ENCODE peak calls at places on chromosomes 3 and 15, in five cellular contexts. Y is psoas muscle, K is cardiac muscle cell, R is endothelial cell of umbilical vein, L is lung. H is an unnamed sample. For H3K4me1, the result is how much of the 10 kb centered on the place peaks cover.

GRCh38 chr3:123586131-123586530 is 1.3 kb upstream of the HACD2 start:
- DNase-seq in Y (no peak), K (peak), R (peak), L (peak), H (no peak)

GRCh38 chr15:63945005-63945788 is 101.1 kb downstream of the DAPK2 start:
- DNase-seq in Y (peak), K (peak), R (peak), L (peak), H (peak)

GRCh38 chr3:79016587-79017380 is 751.0 kb downstream of the ROBO1 start:
- DNase-seq in Y (no peak), K (no peak), R (no peak), L (no peak), H (no peak)

GRCh38 chr15:85541744-85542143 is 161.3 kb downstream of the AKAP13 start:
- DNase-seq in Y (no peak), K (no peak), R (no peak), L (no peak), H (no peak)

GRCh38 chr3:39135170-39135805 is 18.1 kb downstream of the CSRNP1 start:
- DNase-seq in Y (no peak), K (no peak), R (peak), L (peak), H (no peak)

GRCh38 chr3:49867400-49867799 is 2.3 kb downstream of the CAMKV start:
- DNase-seq in Y (no peak), K (no peak), R (no peak), L (no peak), H (no peak)

GRCh38 chr3:73448761-73449290 is 175.9 kb downstream of the PDZRN3 start:
- DNase-seq in Y (no peak), K (no peak), R (no peak), L (no peak), H (no peak)

GRCh38 chr15:68335251-68335650 is 57.7 kb downstream of the FEM1B start:
- DNase-seq in Y (peak), K (no peak), R (peak), L (no peak), H (peak)

GRCh38 chr3:197847866-197848401 is 56.9 kb downstream of the LRCH3 start:
- DNase-seq in Y (no peak), K (no peak), R (peak), L (no peak), H (no peak)

GRCh38 chr3:57966823-57967222 is 41.4 kb upstream of the FLNB start:
- DNase-seq in Y (no peak), K (peak), R (no peak), L (no peak), H (no peak)

GRCh38 chr3:37987751-37988179 is 2.8 kb upstream of the VILL start:
- DNase-seq in Y (no peak), K (no peak), R (no peak), L (no peak), H (no peak)

GRCh38 chr3:133965033-133965570 is 64.6 kb downstream of the SLCO2A1 start:
- DNase-seq in Y (no peak), K (peak), R (no peak), L (no peak), H (no peak)

GRCh38 chr3:12516873-12517272 is 28.4 kb downstream of the MKRN2OS start:
- DNase-seq in Y (no peak), K (no peak), R (no peak), L (no peak), H (no peak)

GRCh38 chr3:43296565-43296964 is 10.2 kb downstream of the SNRK start:
- DNase-seq in Y (no peak), K (peak), R (peak), L (no peak), H (peak)

GRCh38 chr3:157526036-157526435 is 22.8 kb upstream of the VEPH1 start:
- DNase-seq in Y (no peak), K (no peak), R (no peak), L (no peak), H (no peak)

GRCh38 chr3:107416886-107417285 is 39.6 kb downstream of the CCDC54 start:
- DNase-seq in Y (no peak), K (peak), R (no peak), L (no peak), H (no peak)

GRCh38 chr3:70065666-70066253 is 66.2 kb downstream of the SAMMSON start:
- DNase-seq in Y (no peak), K (no peak), R (no peak), L (no peak), H (no peak)

GRCh38 chr15:42919308-42919707 is 1.3 kb downstream of the TTBK2 start:
- DNase-seq in Y (no peak), K (peak), R (no peak), L (no peak), H (no peak)

GRCh38 chr15:70061696-70062270 is 35.9 kb downstream of the TLE3 start:
- DNase-seq in Y (no peak), K (no peak), R (no peak), L (no peak), H (no peak)

GRCh38 chr15:39508536-39508935 is 72.3 kb upstream of the THBS1 start:
- DNase-seq in Y (no peak), K (no peak), R (no peak), L (no peak), H (no peak)

GRCh38 chr3:43346990-43347749 is 60.8 kb downstream of the SNRK start:
- DNase-seq in Y (no peak), K (no peak), R (no peak), L (no peak), H (no peak)

GRCh38 chr3:12994607-12995388 is 78.4 kb downstream of the IQSEC1 start:
- DNase-seq in Y (peak), K (peak), R (peak), L (peak), H (peak)

GRCh38 chr15:66477011-66477410 is 20.6 kb downstream of the SNAPC5 start:
- DNase-seq in Y (no peak), K (no peak), R (no peak), L (no peak), H (no peak)

GRCh38 chr15:58108117-58108516 is 30.1 kb upstream of the AQP9 start:
- DNase-seq in Y (no peak), K (no peak), R (no peak), L (no peak), H (no peak)

GRCh38 chr15:62769604-62770003 is 272.9 kb upstream of the TPM1 start:
- DNase-seq in Y (no peak), K (peak), R (no peak), L (no peak), H (no peak)

GRCh38 chr15:43199945-43200488 is 14.8 kb downstream of the CCNDBP1 start:
- DNase-seq in Y (no peak), K (no peak), R (no peak), L (no peak), H (no peak)

GRCh38 chr3:78737988-78738387 is 1029.8 kb downstream of the ROBO1 start:
- DNase-seq in Y (no peak), K (peak), R (peak), L (no peak), H (no peak)

GRCh38 chr3:146117406-146118285 is 43.3 kb downstream of the PLOD2 start:
- DNase-seq in Y (no peak), K (peak), R (no peak), L (no peak), H (no peak)

GRCh38 chr3:122697952-122698625 is 17.4 kb downstream of the PARP14 start:
- DNase-seq in Y (no peak), K (no peak), R (no peak), L (no peak), H (no peak)

GRCh38 chr3:104564045-104564643 is 802.6 kb upstream of the ALCAM start:
- DNase-seq in Y (no peak), K (peak), R (peak), L (peak), H (peak)

GRCh38 chr15:75650908-75651809 is 3.4 kb downstream of the SNX33 start:
- DNase-seq in Y (peak), K (peak), R (peak), L (no peak), H (peak)
- H3K4me3 ChIP-seq in Y (peak), K (no peak), R (no peak), L (no peak), H (peak)

GRCh38 chr15:50168778-50169411 is 13.1 kb upstream of the SLC27A2 start:
- DNase-seq in Y (no peak), K (no peak), R (no peak), L (no peak), H (no peak)
- H3K27ac ChIP-seq in Y (no peak), K (no peak), R (no peak), L (no peak), H (no peak)

GRCh38 chr3:150607267-150608065 is 4.3 kb downstream of the SELENOT start:
- DNase-seq in Y (no peak), K (no peak), R (no peak), L (no peak), H (no peak)

GRCh38 chr3:150605998-150606641 is 3.0 kb downstream of the SELENOT start:
- DNase-seq in Y (no peak), K (no peak), R (no peak), L (no peak), H (no peak)

GRCh38 chr3:150602426-150603089 is 563 bp upstream of the SELENOT start:
- DNase-seq in Y (no peak), K (no peak), R (no peak), L (no peak), H (no peak)

GRCh38 chr3:150603090-150603887 is at the start of gene SELENOT:
- DNase-seq in Y (peak), K (peak), R (peak), L (peak), H (peak)

DNA sequence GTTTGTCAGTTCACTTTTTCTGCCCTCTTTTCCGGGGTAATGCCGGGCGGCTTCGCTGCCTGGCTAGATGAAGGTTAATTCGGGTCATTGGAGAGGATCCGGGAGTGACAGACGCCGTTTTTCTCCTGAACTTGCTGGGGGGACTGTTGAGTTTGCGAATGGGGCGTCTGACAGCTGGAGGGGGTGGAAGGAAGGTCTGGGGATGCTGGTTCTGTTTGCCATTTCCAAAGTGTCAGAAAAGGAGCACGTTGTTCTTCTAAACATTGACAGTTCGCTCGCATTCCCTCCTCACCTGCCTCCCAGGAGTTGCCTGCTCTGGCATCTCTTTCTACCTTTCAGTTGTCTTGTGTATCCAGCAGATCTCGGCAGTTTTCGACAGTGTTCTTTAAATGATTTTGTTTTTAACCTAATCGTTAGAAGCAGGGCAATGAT is 783 bp downstream of the SELENOT start:
- DNase-seq in Y (no peak), K (no peak), R (no peak), L (no peak), H (no peak)
- H3K4me1 ChIP-seq in Y (under half), K (under half), R (under half), L (under half), H (under half)

DNA sequence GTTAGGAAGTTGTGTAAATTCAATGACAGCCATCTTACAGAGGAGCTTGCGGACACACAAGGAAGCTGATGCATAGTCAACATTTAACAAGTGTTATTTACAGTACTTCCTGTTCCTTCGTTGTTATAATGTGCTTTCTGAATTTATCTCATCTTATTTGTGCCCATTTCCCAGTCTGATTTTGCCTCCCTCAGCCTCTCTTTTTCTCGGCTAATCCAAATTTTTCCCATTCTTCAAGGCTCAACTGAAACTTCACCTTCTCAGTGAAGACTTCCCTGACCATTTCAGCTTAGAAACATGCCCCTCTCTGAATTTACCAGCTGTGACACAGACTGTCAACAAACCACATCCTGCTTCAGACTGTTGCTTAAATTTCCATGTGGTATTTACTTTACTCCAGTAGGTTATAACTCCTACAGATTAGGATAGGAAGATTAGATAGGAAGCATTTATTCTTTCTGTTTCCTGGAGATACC is 55.7 kb upstream of the CP start:
- DNase-seq in Y (no peak), K (peak), R (peak), L (no peak), H (no peak)
- H3K4me3 ChIP-seq in Y (no peak), K (no peak), R (no peak), L (no peak), H (no peak)

DNA sequence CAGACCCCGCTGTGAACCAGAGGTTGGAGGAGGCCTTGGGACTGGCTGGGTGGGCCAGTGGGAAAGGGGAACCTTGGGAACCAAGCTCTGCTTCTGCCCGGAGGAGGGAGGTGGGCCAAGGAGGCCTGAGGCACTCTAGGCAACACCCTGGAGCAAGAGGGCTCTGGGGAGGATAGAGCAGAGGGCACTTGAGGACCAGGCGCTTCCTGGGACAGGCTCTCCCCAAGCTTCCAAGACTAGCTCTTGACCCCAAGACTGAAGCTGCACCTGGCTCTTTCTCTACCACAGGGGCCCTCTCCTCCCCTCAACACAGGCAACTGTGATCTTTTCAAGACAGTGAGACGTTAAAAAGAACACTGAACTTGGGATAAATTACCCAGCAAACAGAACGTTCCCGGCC is 20.3 kb downstream of the TKT start:
- DNase-seq in Y (no peak), K (no peak), R (no peak), L (no peak), H (no peak)
- H3K27ac ChIP-seq in Y (no peak), K (no peak), R (peak), L (peak), H (no peak)